ENCODE peak calls at places on chromosome 15, in ten cellular contexts. Z, J, F, I, E, V, L, K, N and M are unnamed samples.

GRCh38 chr15:78131295-78132021 is at the start of gene CIB2:
- DNase-seq in Z (peak), J (peak), F (peak), I (peak), E (peak), V (peak), L (peak), K (peak), N (peak), M (no peak)

GRCh38 chr15:69303337-69304175 is 4.8 kb downstream of the PAQR5 start:
- DNase-seq in Z (no peak), J (no peak), F (no peak), I (no peak), E (no peak), V (no peak), L (no peak), K (no peak), N (peak), M (no peak)

GRCh38 chr15:82918162-82918561 is 34.4 kb downstream of the HOMER2 start:
- DNase-seq in Z (no peak), J (no peak), F (no peak), I (no peak), E (no peak), V (no peak), L (no peak), K (no peak), N (no peak), M (no peak)

GRCh38 chr15:28982886-28983285 is 97.1 kb downstream of the APBA2 start:
- DNase-seq in Z (no peak), J (no peak), F (no peak), I (no peak), E (no peak), V (no peak), L (no peak), K (no peak), N (no peak), M (peak)

GRCh38 chr15:39479916-39480315 is 101.0 kb upstream of the THBS1 start:
- DNase-seq in Z (no peak), J (no peak), F (no peak), I (no peak), E (no peak), V (no peak), L (no peak), K (no peak), N (no peak), M (no peak)

GRCh38 chr15:75167588-75168076 is 34.0 kb upstream of the C15orf39 start:
- DNase-seq in Z (no peak), J (no peak), F (no peak), I (no peak), E (no peak), V (no peak), L (no peak), K (no peak), N (no peak), M (peak)

GRCh38 chr15:43492673-43493601 is at the start of gene TP53BP1:
- DNase-seq in Z (peak), J (peak), F (peak), I (peak), E (peak), V (peak), L (peak), K (peak), N (peak), M (peak)

GRCh38 chr15:59801649-59802048 is 112.5 kb upstream of the BNIP2 start:
- DNase-seq in Z (no peak), J (no peak), F (no peak), I (no peak), E (no peak), V (no peak), L (no peak), K (no peak), N (no peak), M (no peak)

GRCh38 chr15:52247481-52247880 is 48.1 kb downstream of the MYO5C start:
- DNase-seq in Z (no peak), J (no peak), F (no peak), I (no peak), E (no peak), V (no peak), L (no peak), K (no peak), N (no peak), M (no peak)

GRCh38 chr15:39417351-39417750 is 163.5 kb upstream of the THBS1 start:
- DNase-seq in Z (no peak), J (no peak), F (no peak), I (no peak), E (no peak), V (no peak), L (no peak), K (no peak), N (no peak), M (no peak)

GRCh38 chr15:101381671-101382212 is 86.7 kb upstream of the SNRPA1 start:
- DNase-seq in Z (no peak), J (no peak), F (no peak), I (no peak), E (no peak), V (no peak), L (no peak), K (no peak), N (no peak), M (no peak)